ENCODE peak calls at places on chromosomes 2 and 18, in eight cellular contexts. O is BE2C; P is CD4-positive, alpha-beta T cell; B is Peyer's patch; K is tibial artery; T is transverse colon; X is astrocyte; H is CD8-positive, alpha-beta T cell. Y is an unnamed sample.

GRCh38 chr2:222024934-222025890 is 273.6 kb downstream of the PAX3 start:
- DNase-seq in P (no peak), X (peak; percentile 35), B (no peak), K (no peak), O (no peak), H (no peak), T (no peak), Y (no peak)

GRCh38 chr2:104434363-104434792 is 419.5 kb upstream of the POU3F3 start:
- DNase-seq in O (peak; percentile 15), X (peak; percentile 39), P (no peak), K (no peak), B (no peak), H (no peak), T (peak; percentile 20), Y (no peak)

GRCh38 chr2:149019768-149020167 is 18.7 kb upstream of the LYPD6B start:
- DNase-seq in H (no peak), T (no peak), K (no peak), B (no peak), O (no peak), P (no peak), X (no peak), Y (no peak)

GRCh38 chr2:8086796-8087479 is 594.9 kb upstream of the ID2 start:
- DNase-seq in X (peak; percentile 99), K (no peak), B (no peak), P (no peak), T (no peak), H (no peak), O (no peak), Y (no peak)

GRCh38 chr2:54310961-54311360 is 54.9 kb upstream of the TSPYL6 start:
- DNase-seq in X (no peak), H (no peak), P (no peak), T (no peak), O (no peak), B (no peak), K (no peak), Y (no peak)

GRCh38 chr18:77166523-77166922 is 33.9 kb upstream of the MBP start:
- DNase-seq in H (no peak), P (no peak), T (no peak), K (no peak), O (no peak), X (no peak), B (no peak), Y (no peak)

GRCh38 chr18:37330173-37330572 is 235.4 kb downstream of the CELF4 start:
- DNase-seq in K (no peak), B (no peak), T (no peak), H (no peak), X (no peak), P (no peak), O (peak; percentile 29), Y (no peak)

GRCh38 chr2:216107760-216108159 is 1.4 kb upstream of the XRCC5 start:
- DNase-seq in X (no peak), O (no peak), B (no peak), T (no peak), K (no peak), P (no peak), H (no peak), Y (no peak)

GRCh38 chr18:22034276-22034675 is 135.1 kb upstream of the GATA6 start:
- DNase-seq in B (no peak), H (no peak), O (no peak), P (no peak), X (peak; percentile 20), K (no peak), T (no peak), Y (no peak)

GRCh38 chr2:80968450-80968849 is 663.9 kb upstream of the LRRTM1 start:
- DNase-seq in O (no peak), X (no peak), B (no peak), P (no peak), T (no peak), K (no peak), H (no peak), Y (no peak)

GRCh38 chr2:80969900-80970299 is 665.3 kb upstream of the LRRTM1 start:
- DNase-seq in P (no peak), H (no peak), B (no peak), T (no peak), K (no peak), O (no peak), X (no peak), Y (no peak)
- H3K9me3 ChIP-seq in P (peaks cover 11% of the 10 kb centered on the region), H (no peaks in the 10 kb centered on the region), B (no peaks in the 10 kb centered on the region), T (no peaks in the 10 kb centered on the region), K (peaks cover 15% of the 10 kb centered on the region), O (no peaks in the 10 kb centered on the region), X (peaks cover 12% of the 10 kb centered on the region), Y (peaks cover 4% of the 10 kb centered on the region)

GRCh38 chr2:239767016-239767905 is 257.9 kb downstream of the NDUFA10 start:
- DNase-seq in O (no peak), H (no peak), P (no peak), K (no peak), B (no peak), X (no peak), T (no peak), Y (no peak)
- H3K9me3 ChIP-seq in O (no peaks in the 10 kb centered on the region), H (no peaks in the 10 kb centered on the region), P (peaks cover 8% of the 10 kb centered on the region), K (peaks cover 10% of the 10 kb centered on the region), B (peaks cover 7% of the 10 kb centered on the region), X (peaks cover 4% of the 10 kb centered on the region), T (peaks cover 9% of the 10 kb centered on the region), Y (no peaks in the 10 kb centered on the region)

GRCh38 chr2:162938387-162938786 is 99.8 kb upstream of the KCNH7 start:
- DNase-seq in H (no peak), X (no peak), P (no peak), B (no peak), O (no peak), T (no peak), K (no peak), Y (no peak)
- H3K9me3 ChIP-seq in H (no peaks in the 10 kb centered on the region), X (no peaks in the 10 kb centered on the region), P (peaks cover 4% of the 10 kb centered on the region), B (no peaks in the 10 kb centered on the region), O (no peaks in the 10 kb centered on the region), T (no peaks in the 10 kb centered on the region), K (peaks cover 12% of the 10 kb centered on the region), Y (no peaks in the 10 kb centered on the region)

DNA sequence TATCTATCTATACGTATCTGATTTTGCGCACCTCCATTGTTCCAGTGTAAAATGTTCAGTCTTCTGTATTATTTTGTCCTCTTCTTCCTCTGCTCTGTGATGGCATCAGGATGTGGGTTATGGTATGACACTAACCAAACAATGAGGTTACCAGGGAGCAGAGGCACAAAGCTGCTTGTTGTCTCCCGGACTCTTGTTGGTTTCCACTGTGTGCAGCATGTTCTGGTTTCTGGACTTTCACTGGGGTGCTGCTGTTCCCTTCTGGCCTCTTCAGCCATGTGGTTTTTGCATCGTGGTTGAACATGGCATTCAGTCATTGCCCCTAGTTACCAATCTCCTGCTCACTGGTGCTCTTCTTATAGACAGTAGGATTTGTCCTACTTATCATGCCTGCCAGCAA is 665.9 kb downstream of the CBLN2 start:
- DNase-seq in O (no peak), B (no peak), H (no peak), T (no peak), X (no peak), K (no peak), P (no peak), Y (no peak)
- H3K9me3 ChIP-seq in O (no peaks in the 10 kb centered on the region), B (no peaks in the 10 kb centered on the region), H (no peaks in the 10 kb centered on the region), T (no peaks in the 10 kb centered on the region), X (peaks cover 4% of the 10 kb centered on the region), K (no peaks in the 10 kb centered on the region), P (no peaks in the 10 kb centered on the region), Y (no peaks in the 10 kb centered on the region)

Y was measured in T-helper 17 cell.